ENCODE peak calls at places on chromosomes 4 and X, in five cellular contexts. D, Z, K, E and C are unnamed samples.

GRCh38 chrX:43940811-43941210 is 32.4 kb downstream of the NDP start:
- DNase-seq in D (peak), Z (no peak), K (no peak), E (peak), C (peak)

GRCh38 chr4:153649572-153649991 is 34.5 kb upstream of the TLR2 start:
- DNase-seq in D (no peak), Z (no peak), K (no peak), E (no peak), C (peak)

GRCh38 chrX:75061701-75062100 is 94.4 kb downstream of the ABCB7 start:
- DNase-seq in D (no peak), Z (no peak), K (no peak), E (no peak), C (no peak)

GRCh38 chrX:18995216-18995615 is 11.3 kb upstream of the PHKA2 start:
- DNase-seq in D (peak), Z (no peak), K (no peak), E (peak), C (peak)

GRCh38 chr4:2083826-2084160 is 24.7 kb downstream of the NAT8L start:
- DNase-seq in D (no peak), Z (peak), K (peak), E (no peak), C (no peak)

GRCh38 chr4:92047209-92047877 is 256.4 kb upstream of the GRID2 start:
- DNase-seq in D (no peak), Z (no peak), K (no peak), E (no peak), C (peak)

GRCh38 chrX:57447856-57448255 is 144.0 kb upstream of the ZXDB start:
- DNase-seq in D (no peak), Z (no peak), K (no peak), E (no peak), C (peak)

GRCh38 chrX:48918303-48918643 is 551 bp downstream of the PIM2 start:
- DNase-seq in D (no peak), Z (no peak), K (no peak), E (no peak), C (no peak)

GRCh38 chr4:56698329-56698728 is 17.2 kb upstream of the HOPX start:
- DNase-seq in D (no peak), Z (no peak), K (no peak), E (no peak), C (no peak)

GRCh38 chr4:142467086-142467485 is 379.0 kb downstream of the INPP4B start:
- DNase-seq in D (no peak), Z (no peak), K (no peak), E (no peak), C (no peak)

GRCh38 chrX:113492895-113493294 is 652.3 kb upstream of the AMOT start:
- DNase-seq in D (no peak), Z (no peak), K (no peak), E (no peak), C (no peak)

GRCh38 chr4:3412257-3413020 is 29.3 kb upstream of the HGFAC start:
- DNase-seq in D (no peak), Z (peak), K (no peak), E (no peak), C (no peak)

GRCh38 chrX:97030947-97031346 is 147.2 kb downstream of the RPA4 start:
- DNase-seq in D (no peak), Z (no peak), K (no peak), E (no peak), C (no peak)

GRCh38 chrX:45524296-45524695 is 323.6 kb upstream of the DIPK2B start:
- DNase-seq in D (no peak), Z (no peak), K (no peak), E (no peak), C (peak)

GRCh38 chrX:100417671-100418070 is 7.6 kb upstream of the PCDH19 start:
- DNase-seq in D (no peak), Z (no peak), K (no peak), E (no peak), C (no peak)

GRCh38 chr4:23828779-23829178 is 61.1 kb downstream of the PPARGC1A start:
- DNase-seq in D (no peak), Z (no peak), K (no peak), E (no peak), C (no peak)

GRCh38 chr4:10753326-10753725 is 68.8 kb upstream of the CLNK start:
- DNase-seq in D (peak), Z (no peak), K (no peak), E (no peak), C (no peak)

GRCh38 chrX:1391370-1391706 is 575 bp downstream of the SLC25A6 start:
- DNase-seq in D (no peak), Z (no peak), K (no peak), E (peak), C (no peak)

GRCh38 chr4:81421346-81422218 is 50.1 kb downstream of the RASGEF1B start:
- DNase-seq in D (no peak), Z (no peak), K (no peak), E (peak), C (peak)

GRCh38 chr4:118811008-118811764 is 24.7 kb downstream of the SEC24D start:
- DNase-seq in D (no peak), Z (no peak), K (no peak), E (no peak), C (peak)

GRCh38 chr4:7524064-7524682 is 89.4 kb upstream of the PSAPL1 start:
- DNase-seq in D (no peak), Z (no peak), K (no peak), E (no peak), C (no peak)

GRCh38 chr4:129415001-129415400 is 319.0 kb downstream of the C4orf33 start:
- DNase-seq in D (no peak), Z (no peak), K (no peak), E (no peak), C (no peak)

GRCh38 chr4:15457401-15458201 is 12.1 kb upstream of the CC2D2A start:
- DNase-seq in D (peak), Z (no peak), K (no peak), E (no peak), C (peak)

GRCh38 chr4:87896020-87896621 is 63.4 kb downstream of the MEPE start:
- DNase-seq in D (peak), Z (no peak), K (no peak), E (peak), C (peak)

GRCh38 chrX:119537487-119537886 is 27.7 kb downstream of the STEEP1 start:
- DNase-seq in D (no peak), Z (no peak), K (no peak), E (no peak), C (no peak)

GRCh38 chr4:159229164-159229563 is 126.3 kb downstream of the RAPGEF2 start:
- DNase-seq in D (peak), Z (no peak), K (no peak), E (no peak), C (peak)

GRCh38 chrX:11481035-11481434 is 184.7 kb downstream of the ARHGAP6 start:
- DNase-seq in D (no peak), Z (no peak), K (no peak), E (no peak), C (no peak)

GRCh38 chr4:26784207-26784606 is 76.4 kb upstream of the STIM2 start:
- DNase-seq in D (no peak), Z (no peak), K (no peak), E (no peak), C (no peak)

GRCh38 chr4:76905521-76905920 is 7.6 kb upstream of the SOWAHB start:
- DNase-seq in D (no peak), Z (no peak), K (no peak), E (no peak), C (no peak)

GRCh38 chrX:1529328-1529727 is 7.7 kb downstream of the P2RY8 start:
- DNase-seq in D (no peak), Z (no peak), K (no peak), E (no peak), C (no peak)

GRCh38 chrX:107454302-107454701 is 4.8 kb downstream of the FRMPD3 start:
- DNase-seq in D (peak), Z (no peak), K (no peak), E (peak), C (peak)